ENCODE peak calls at places on chromosome 19, in ten cellular contexts. K is suprapubic skin; S is neuronal stem cell; Z is lung; X is ascending aorta; U is heart right ventricle; Y is dorsolateral prefrontal cortex; R is CD4-positive, alpha-beta memory T cell; J is transverse colon; A is cardiac muscle cell. V is an unnamed sample.
A peak's percentile ranks its signal among the peaks of the same experiment; 100 is the strongest.

GRCh38 chr19:8610041-8610927 is at the start of gene ADAMTS10:
- DNase-seq in K (no peak), S (no peak), Z (no peak), X (no peak), U (peak; percentile 66), Y (no peak), R (peak; percentile 51), J (peak; percentile 18), A (peak; percentile 69), V (peak; percentile 16)

GRCh38 chr19:14562660-14563589 is 8.9 kb downstream of the NDUFB7 start:
- DNase-seq in K (no peak), S (no peak), Z (no peak), X (no peak), U (peak; percentile 22), Y (no peak), R (no peak), J (no peak), A (no peak), V (no peak)

GRCh38 chr19:35542209-35542608 is 3.2 kb upstream of the TMEM147 start:
- DNase-seq in K (no peak), S (no peak), Z (no peak), X (no peak), U (no peak), Y (no peak), R (no peak), J (no peak), A (no peak), V (no peak)

GRCh38 chr19:2455481-2456300 is 1.1 kb downstream of the LMNB2 start:
- DNase-seq in K (no peak), S (no peak), Z (no peak), X (no peak), U (peak; percentile 39), Y (no peak), R (peak; percentile 26), J (peak; percentile 61), A (no peak), V (peak; percentile 48)

GRCh38 chr19:21698215-21698614 is 69.2 kb downstream of the ZNF100 start:
- DNase-seq in K (no peak), S (peak; percentile 14), Z (no peak), X (no peak), U (no peak), Y (no peak), R (peak; percentile 23), J (no peak), A (peak; percentile 56), V (no peak)

GRCh38 chr19:57558525-57558924 is 1.1 kb downstream of the ZNF550 start:
- DNase-seq in K (no peak), S (no peak), Z (no peak), X (no peak), U (no peak), Y (no peak), R (no peak), J (no peak), A (peak; percentile 23), V (no peak)

GRCh38 chr19:3464797-3465235 is 15.5 kb downstream of the SMIM24 start:
- DNase-seq in K (no peak), S (no peak), Z (no peak), X (no peak), U (no peak), Y (no peak), R (no peak), J (no peak), A (peak; percentile 28), V (no peak)

GRCh38 chr19:31838163-31838798 is 489.0 kb upstream of the TSHZ3 start:
- DNase-seq in K (no peak), S (peak; percentile 20), Z (no peak), X (no peak), U (no peak), Y (peak; percentile 51), R (no peak), J (no peak), A (no peak), V (no peak)

GRCh38 chr19:47003611-47003935 is 16.1 kb upstream of the NPAS1 start:
- DNase-seq in K (no peak), S (no peak), Z (no peak), X (no peak), U (no peak), Y (no peak), R (no peak), J (no peak), A (no peak), V (no peak)

GRCh38 chr19:12788682-12789097 is 2.6 kb upstream of the JUNB start:
- DNase-seq in K (no peak), S (no peak), Z (peak; percentile 74), X (peak; percentile 57), U (peak; percentile 84), Y (peak; percentile 77), R (no peak), J (peak; percentile 89), A (peak; percentile 73), V (peak; percentile 77)

GRCh38 chr19:4029247-4029614 is 21.7 kb downstream of the PIAS4 start:
- DNase-seq in K (no peak), S (no peak), Z (no peak), X (no peak), U (no peak), Y (no peak), R (no peak), J (no peak), A (no peak), V (no peak)

GRCh38 chr19:18741566-18742121 is 49.5 kb downstream of the COMP start:
- DNase-seq in K (no peak), S (no peak), Z (peak; percentile 79), X (no peak), U (no peak), Y (no peak), R (no peak), J (peak; percentile 84), A (no peak), V (no peak)

GRCh38 chr19:12801466-12802266 is at the start of the genes PRDX2 and THSD8:
- DNase-seq in K (peak; percentile 90), S (peak; percentile 80), Z (peak; percentile 79), X (no peak), U (peak; percentile 86), Y (peak; percentile 81), R (peak; percentile 72), J (peak; percentile 90), A (peak; percentile 91), V (peak; percentile 58)

GRCh38 chr19:35388277-35389054 is 17.6 kb downstream of the GPR42 start:
- DNase-seq in K (peak; percentile 24), S (no peak), Z (no peak), X (no peak), U (no peak), Y (no peak), R (no peak), J (no peak), A (no peak), V (no peak)

DNA sequence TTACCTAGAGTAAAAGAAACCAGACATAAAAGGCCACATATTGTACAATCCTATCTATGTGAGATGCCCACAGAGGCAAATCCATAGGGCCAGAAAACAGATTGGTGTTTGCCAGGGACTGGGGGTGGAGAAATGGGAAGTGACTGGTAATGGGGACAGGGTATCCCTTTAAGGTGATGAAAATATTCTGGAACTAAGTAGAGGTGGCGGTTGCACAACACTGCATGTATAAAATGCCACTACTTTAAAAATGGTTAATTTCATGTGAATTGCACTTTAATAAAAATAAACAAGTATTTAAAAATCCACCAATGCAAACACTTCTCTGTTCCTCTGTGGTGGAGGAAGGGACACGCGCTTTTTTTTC is 41.5 kb upstream of the KLF2 start:
- DNase-seq in K (no peak), S (no peak), Z (no peak), X (no peak), U (no peak), Y (no peak), R (no peak), J (no peak), A (no peak), V (peak; percentile 12)
- H3K27ac ChIP-seq in K (peak overlapping the region; percentile 89), S (no peak overlapping the region), Z (peak overlapping the region; percentile 95), X (peak overlapping the region; percentile 95), U (peak overlapping the region; percentile 98), Y (peak overlapping the region; percentile 93), R (no peak overlapping the region), J (peak overlapping the region; percentile 89), A (peak overlapping the region; percentile 89), V (peak overlapping the region; percentile 77)

GRCh38 chr19:49103331-49104085 is 10.7 kb upstream of the LIN7B start:
- DNase-seq in K (no peak), S (no peak), Z (no peak), X (no peak), U (no peak), Y (no peak), R (no peak), J (no peak), A (no peak), V (no peak)

GRCh38 chr19:49098795-49099194 is 13.5 kb downstream of the SNRNP70 start:
- DNase-seq in K (no peak), S (no peak), Z (no peak), X (no peak), U (no peak), Y (no peak), R (no peak), J (no peak), A (no peak), V (no peak)

GRCh38 chr19:49102303-49102702 is 11.9 kb upstream of the LIN7B start:
- DNase-seq in K (no peak), S (no peak), Z (no peak), X (no peak), U (no peak), Y (no peak), R (no peak), J (no peak), A (no peak), V (no peak)

GRCh38 chr19:49104229-49104864 is 9.8 kb upstream of the LIN7B start:
- DNase-seq in K (no peak), S (no peak), Z (no peak), X (no peak), U (no peak), Y (no peak), R (no peak), J (no peak), A (no peak), V (no peak)

GRCh38 chr19:49101160-49101559 is 13.0 kb upstream of the LIN7B start:
- DNase-seq in K (no peak), S (no peak), Z (no peak), X (no peak), U (no peak), Y (no peak), R (no peak), J (no peak), A (no peak), V (no peak)
- H3K27ac ChIP-seq in K (no peak overlapping the region), S (no peak overlapping the region), Z (no peak overlapping the region), X (no peak overlapping the region), U (no peak overlapping the region), Y (no peak overlapping the region), R (no peak overlapping the region), J (no peak overlapping the region), A (no peak overlapping the region), V (no peak overlapping the region)

GRCh38 chr19:663682-664117 is 686 bp upstream of the RNF126 start:
- DNase-seq in K (no peak), S (no peak), Z (no peak), X (no peak), U (no peak), Y (no peak), R (no peak), J (no peak), A (no peak), V (no peak)
- H3K27ac ChIP-seq in K (peak overlapping the region; percentile 96), S (peak overlapping the region; percentile 76), Z (peak overlapping the region; percentile 91), X (peak overlapping the region; percentile 92), U (peak overlapping the region; percentile 95), Y (peak overlapping the region; percentile 95), R (peak overlapping the region; percentile 85), J (peak overlapping the region; percentile 95), A (peak overlapping the region; percentile 55), V (peak overlapping the region; percentile 79)

DNA sequence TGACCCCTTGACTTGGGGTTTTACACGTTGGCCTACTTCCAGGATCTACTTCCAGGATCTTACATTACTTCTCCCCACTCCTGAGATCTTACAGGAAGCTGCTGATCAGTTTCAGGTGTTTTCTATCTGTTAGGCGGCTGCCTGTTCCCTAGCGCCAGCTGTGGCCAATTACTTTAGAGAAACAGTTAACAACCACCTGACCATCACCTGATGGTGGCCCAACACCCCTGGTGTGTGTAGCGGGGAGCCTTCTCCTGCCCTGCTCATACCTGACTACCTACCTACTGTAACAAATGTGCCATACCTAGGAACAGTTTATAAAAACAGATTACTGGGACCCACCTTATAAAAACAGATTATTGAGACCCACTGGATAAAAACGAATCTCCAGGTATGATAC is 2.8 kb upstream of the POP4 start:
- DNase-seq in K (no peak), S (no peak), Z (no peak), X (no peak), U (no peak), Y (no peak), R (no peak), J (no peak), A (no peak), V (no peak)
- H3K27ac ChIP-seq in K (no peak overlapping the region), S (no peak overlapping the region), Z (no peak overlapping the region), X (no peak overlapping the region), U (no peak overlapping the region), Y (no peak overlapping the region), R (no peak overlapping the region), J (no peak overlapping the region), A (no peak overlapping the region), V (no peak overlapping the region)

V was measured in HL-60.